ENCODE peak calls at places on chromosomes 13 and 19, in four cellular contexts. L, V, Q and E are unnamed samples.

GRCh38 chr19:35336166-35336955 is 7.4 kb downstream of the CD22 start:
- DNase-seq in V (no peak), L (no peak), Q (no peak), E (no peak)

GRCh38 chr13:109971006-109971744 is 184.8 kb upstream of the IRS2 start:
- DNase-seq in V (no peak), Q (no peak), L (no peak), E (no peak)

GRCh38 chr13:25988655-25989054 is 63.2 kb downstream of the SHISA2 start:
- DNase-seq in V (no peak), L (no peak), Q (no peak), E (no peak)

GRCh38 chr19:3722443-3723109 is 14.4 kb downstream of the TJP3 start:
- DNase-seq in Q (no peak), L (peak; percentile 48), V (no peak), E (no peak)

GRCh38 chr13:23792680-23793079 is 96.5 kb downstream of the MIPEP start:
- DNase-seq in V (no peak), Q (no peak), L (no peak), E (no peak)

GRCh38 chr19:38792250-38793111 is 3.5 kb downstream of the LGALS7B start:
- DNase-seq in Q (no peak), V (no peak), L (no peak), E (no peak)

GRCh38 chr19:38032951-38033350 is 125.9 kb downstream of the SIPA1L3 start:
- DNase-seq in V (no peak), L (no peak), Q (no peak), E (no peak)

GRCh38 chr13:29817604-29818378 is 32.6 kb downstream of the UBL3 start:
- DNase-seq in L (no peak), Q (no peak), V (peak; percentile 69), E (no peak)

GRCh38 chr13:31064636-31065035 is 97.1 kb downstream of the HSPH1 start:
- DNase-seq in V (no peak), Q (no peak), L (no peak), E (no peak)

GRCh38 chr19:4359627-4360000 is 16.3 kb downstream of the MPND start:
- DNase-seq in Q (no peak), L (no peak), V (no peak), E (no peak)

GRCh38 chr19:2273356-2274184 is 8.4 kb downstream of the PEAK3 start:
- DNase-seq in Q (peak; percentile 64), V (peak; percentile 65), L (peak; percentile 76), E (peak; percentile 90)

GRCh38 chr19:10421981-10422461 is 1.7 kb downstream of the PDE4A start:
- DNase-seq in V (no peak), Q (no peak), L (no peak), E (no peak)

GRCh38 chr19:17686592-17687042 is 1.5 kb downstream of the UNC13A start:
- DNase-seq in V (no peak), L (peak; percentile 88), Q (no peak), E (peak; percentile 30)

GRCh38 chr19:13022859-13023636 is 27.8 kb downstream of the NFIX start:
- DNase-seq in V (no peak), L (peak; percentile 71), Q (peak; percentile 79), E (peak; percentile 52)

GRCh38 chr13:40096357-40096911 is 441.0 kb downstream of the COG6 start:
- DNase-seq in L (no peak), Q (no peak), V (no peak), E (no peak)

GRCh38 chr13:94967183-94968039 is 255.1 kb upstream of the SOX21 start:
- DNase-seq in Q (no peak), L (no peak), V (no peak), E (peak; percentile 51)

GRCh38 chr19:5828661-5829566 is 10.6 kb downstream of the FUT6 start:
- DNase-seq in L (peak; percentile 50), Q (no peak), V (no peak), E (peak; percentile 70)

GRCh38 chr13:26424181-26424580 is 133.3 kb upstream of the WASF3 start:
- DNase-seq in Q (no peak), V (no peak), L (no peak), E (no peak)

GRCh38 chr13:33191425-33192221 is 93.9 kb downstream of the STARD13 start:
- DNase-seq in Q (no peak), L (no peak), V (no peak), E (no peak)

GRCh38 chr19:2612619-2613249 is 89.8 kb downstream of the GNG7 start:
- DNase-seq in L (no peak), Q (no peak), V (no peak), E (no peak)

GRCh38 chr13:25171517-25172302 is at the start of gene AMER2:
- DNase-seq in L (no peak), V (no peak), Q (no peak), E (peak; percentile 33)

GRCh38 chr13:44903596-44903995 is 85.7 kb downstream of the NUFIP1 start:
- DNase-seq in Q (no peak), V (no peak), L (no peak), E (no peak)

GRCh38 chr13:79128158-79128557 is 277.9 kb downstream of the RBM26 start:
- DNase-seq in V (peak; percentile 13), L (no peak), Q (peak; percentile 2), E (no peak)

GRCh38 chr19:6230991-6231448 is 48.8 kb downstream of the MLLT1 start:
- DNase-seq in L (no peak), V (no peak), Q (no peak), E (no peak)

GRCh38 chr13:29513981-29514719 is 81.3 kb downstream of the SLC7A1 start:
- DNase-seq in L (no peak), Q (no peak), V (no peak), E (no peak)

GRCh38 chr19:2552859-2553258 is 76.9 kb downstream of the GADD45B start:
- DNase-seq in V (peak; percentile 86), L (no peak), Q (no peak), E (no peak)

GRCh38 chr13:23579886-23580706 is 9.9 kb downstream of the TNFRSF19 start:
- DNase-seq in Q (no peak), L (no peak), V (no peak), E (no peak)

GRCh38 chr13:98284677-98285076 is 107.6 kb upstream of the RNF113B start:
- DNase-seq in Q (no peak), L (no peak), V (no peak), E (no peak)

GRCh38 chr13:20703785-20704458 is 423 bp downstream of the IL17D start:
- DNase-seq in Q (peak; percentile 58), V (peak; percentile 9), L (peak; percentile 90), E (peak; percentile 75)

GRCh38 chr13:23724196-23724970 is 154.2 kb downstream of the TNFRSF19 start:
- DNase-seq in L (no peak), V (no peak), Q (no peak), E (no peak)

GRCh38 chr13:27293873-27294515 is 23.4 kb downstream of the RASL11A start:
- DNase-seq in V (no peak), Q (no peak), L (no peak), E (no peak)

DNA sequence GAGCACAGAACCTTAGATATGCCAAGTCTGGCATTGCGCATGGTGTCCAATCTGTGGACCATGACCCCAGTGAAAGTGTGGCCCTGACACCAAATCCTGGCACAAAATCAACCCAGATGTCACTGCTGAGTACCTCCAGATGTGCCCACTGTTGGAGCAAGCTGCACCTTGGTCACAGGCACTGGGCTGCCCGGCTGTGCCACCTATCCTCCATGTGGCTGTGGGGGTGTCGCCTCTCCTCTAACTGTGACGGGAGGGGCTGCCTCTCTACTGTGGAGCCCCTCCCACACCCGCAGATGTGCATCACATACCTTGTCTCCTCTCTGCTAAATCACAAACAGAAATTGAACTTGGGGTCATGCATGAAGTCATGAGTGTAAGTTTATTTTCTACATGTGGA is 46.5 kb upstream of the ZNF536 start:
- DNase-seq in Q (no peak), L (no peak), V (no peak), E (no peak)
- TF ChIP-seq TARDBP in Q (no peak), L (no peak), V (no peak), E (no peak)

GRCh38 chr19:46295401-46296308 is 1.2 kb upstream of the HIF3A start:
- DNase-seq in V (no peak), L (no peak), Q (no peak), E (no peak)
- TF ChIP-seq TARDBP in V (no peak), L (no peak), Q (no peak), E (no peak)

GRCh38 chr13:112755331-112755730 is 65.5 kb downstream of the ATP11A start:
- DNase-seq in L (no peak), Q (no peak), V (no peak), E (no peak)

GRCh38 chr13:112756967-112757758 is 67.3 kb downstream of the ATP11A start:
- DNase-seq in V (no peak), Q (peak; percentile 99), L (no peak), E (no peak)

GRCh38 chr13:112756081-112756480 is 66.2 kb downstream of the ATP11A start:
- DNase-seq in L (no peak), Q (no peak), V (no peak), E (no peak)

GRCh38 chr13:112757759-112758086 is 67.9 kb downstream of the ATP11A start:
- DNase-seq in V (no peak), L (no peak), Q (no peak), E (no peak)

GRCh38 chr13:112756511-112756966 is 66.7 kb downstream of the ATP11A start:
- DNase-seq in L (no peak), Q (no peak), V (no peak), E (no peak)
- TF ChIP-seq TARDBP in L (no peak), Q (no peak), V (no peak), E (no peak)

DNA sequence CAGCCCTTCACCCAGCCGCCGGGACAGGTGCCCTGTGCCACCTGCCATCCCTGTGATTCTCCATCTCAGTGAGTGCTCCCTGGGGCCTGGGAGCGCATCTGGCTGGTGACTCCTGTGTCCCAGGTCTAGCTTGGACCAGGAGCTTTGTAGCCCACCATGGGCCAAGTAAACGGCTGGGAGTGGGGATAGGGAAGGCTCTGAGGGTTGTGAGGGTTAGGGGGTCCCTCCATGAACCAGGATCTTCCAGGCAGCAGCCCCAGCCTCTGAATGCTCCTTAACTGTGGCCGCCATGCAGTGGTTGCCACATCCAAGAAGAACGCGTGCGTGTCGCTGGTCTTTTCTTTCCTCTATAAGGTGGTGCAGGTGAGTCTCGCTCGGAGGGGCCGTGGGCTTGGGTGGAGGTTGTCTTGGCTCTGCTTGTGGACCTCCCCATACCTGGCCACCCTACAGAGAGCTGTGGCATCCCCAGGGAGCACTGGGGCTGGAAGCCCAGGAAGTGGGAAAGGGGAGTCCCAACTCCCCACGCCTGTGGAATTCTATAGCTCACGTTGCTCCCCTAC is 8.4 kb downstream of the AP1M1 start:
- DNase-seq in Q (no peak), V (no peak), L (no peak), E (no peak)
- TF ChIP-seq TARDBP in Q (no peak), V (no peak), L (no peak), E (no peak)

DNA sequence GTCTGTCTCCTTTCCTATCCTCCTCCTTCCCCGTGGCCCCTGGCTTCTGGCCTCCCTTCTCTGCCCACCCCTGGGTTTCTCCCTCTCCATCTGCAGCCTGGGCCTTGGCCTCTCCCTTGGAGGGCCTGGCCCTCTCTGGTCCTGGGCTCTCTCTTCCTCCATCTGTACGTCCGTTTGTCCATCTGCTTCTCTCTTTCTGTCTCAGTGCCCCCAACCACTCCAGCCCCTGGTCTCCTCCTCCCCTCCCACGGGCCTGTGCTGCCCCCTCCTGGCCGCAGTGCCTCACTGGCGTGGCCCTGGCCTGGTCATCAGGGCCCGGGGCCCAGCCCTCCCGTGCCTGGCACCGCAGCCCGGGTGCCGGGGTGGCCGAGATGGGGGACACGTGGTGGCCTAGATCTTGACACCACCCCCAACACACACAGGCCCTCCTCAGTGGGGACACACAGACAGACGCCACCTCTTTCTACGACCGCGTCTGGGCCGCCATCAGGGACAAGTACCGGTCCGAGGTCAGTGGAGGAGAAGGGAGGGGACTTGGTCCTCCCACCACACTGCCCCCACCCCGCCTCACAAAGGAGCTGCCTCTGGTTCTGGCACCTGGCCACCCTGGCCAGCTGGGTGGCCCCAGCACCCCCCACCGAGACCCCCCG is 11.3 kb downstream of the PRKCSH start:
- DNase-seq in L (peak; percentile 85), Q (no peak), V (no peak), E (peak; percentile 83)
- TF ChIP-seq TARDBP in L (no peak), Q (no peak), V (no peak), E (no peak)